ENCODE peak calls at places on chromosomes 11 and 22, in five cellular contexts. A, X, P, R and C are unnamed samples. For H3K4me1, the result is how much of the 10 kb centered on the place peaks cover.

GRCh38 chr11:114088216-114088615 is 28.7 kb downstream of the ZBTB16 start:
- DNase-seq in A (peak), X (no peak), P (no peak), R (no peak), C (no peak)

GRCh38 chr11:118286545-118286944 is 18.0 kb upstream of the CD3E start:
- DNase-seq in A (no peak), X (no peak), P (no peak), R (no peak), C (no peak)

GRCh38 chr11:61555051-61555969 is 25.6 kb downstream of the SYT7 start:
- DNase-seq in A (peak), X (peak), P (no peak), R (peak), C (peak)

GRCh38 chr22:25545117-25545516 is 19.4 kb upstream of the GRK3 start:
- DNase-seq in A (no peak), X (no peak), P (no peak), R (no peak), C (no peak)

GRCh38 chr11:57323503-57324153 is 1.1 kb downstream of the TNKS1BP1 start:
- DNase-seq in A (no peak), X (no peak), P (no peak), R (peak), C (no peak)

GRCh38 chr22:37563153-37564081 is 3.1 kb downstream of the CDC42EP1 start:
- DNase-seq in A (peak), X (no peak), P (peak), R (peak), C (no peak)

GRCh38 chr22:22403771-22404170 is 104.8 kb downstream of the ZNF280B start:
- DNase-seq in A (no peak), X (no peak), P (no peak), R (peak), C (no peak)

GRCh38 chr22:49967333-49968241 is 7.0 kb downstream of the PIM3 start:
- DNase-seq in A (no peak), X (peak), P (no peak), R (peak), C (peak)

GRCh38 chr22:27314276-27314807 is 487.2 kb downstream of the MN1 start:
- DNase-seq in A (no peak), X (no peak), P (no peak), R (no peak), C (no peak)

GRCh38 chr11:111528557-111528956 is 12.0 kb upstream of the LAYN start:
- DNase-seq in A (peak), X (no peak), P (no peak), R (no peak), C (no peak)

GRCh38 chr11:37503411-37504065 is 905.5 kb upstream of the RAG2 start:
- DNase-seq in A (peak), X (no peak), P (no peak), R (no peak), C (no peak)

GRCh38 chr22:27827586-27828213 is 26.1 kb upstream of the MN1 start:
- DNase-seq in A (no peak), X (no peak), P (no peak), R (no peak), C (no peak)

GRCh38 chr11:21969841-21970240 is 223.0 kb upstream of the ANO5 start:
- DNase-seq in A (no peak), X (no peak), P (no peak), R (no peak), C (no peak)

GRCh38 chr11:65298655-65299179 is 15.9 kb upstream of the CDC42EP2 start:
- DNase-seq in A (no peak), X (no peak), P (no peak), R (peak), C (no peak)

GRCh38 chr11:125941241-125941605 is 4.6 kb upstream of the VSIG10L2 start:
- DNase-seq in A (no peak), X (no peak), P (no peak), R (no peak), C (no peak)

GRCh38 chr11:111976614-111977140 is 39.5 kb downstream of the DIXDC1 start:
- DNase-seq in A (peak), X (no peak), P (no peak), R (peak), C (no peak)

GRCh38 chr11:128687321-128687720 is 6.6 kb upstream of the FLI1 start:
- DNase-seq in A (no peak), X (peak), P (no peak), R (peak), C (peak)

GRCh38 chr11:41836426-41836825 is 377.0 kb upstream of the LRRC4C start:
- DNase-seq in A (peak), X (no peak), P (no peak), R (no peak), C (no peak)

GRCh38 chr22:41048791-41049717 is 43.3 kb upstream of the EP300 start:
- DNase-seq in A (no peak), X (peak), P (no peak), R (peak), C (peak)

GRCh38 chr22:47012589-47013365 is 250.3 kb downstream of the TBC1D22A start:
- DNase-seq in A (peak), X (no peak), P (no peak), R (peak), C (no peak)

GRCh38 chr22:23767673-23768548 is at the start of gene CHCHD10:
- DNase-seq in A (peak), X (peak), P (peak), R (peak), C (peak)
- H3K4me1 ChIP-seq in A (under half), X (under half), P (half or more), R (under half), C (under half)

DNA sequence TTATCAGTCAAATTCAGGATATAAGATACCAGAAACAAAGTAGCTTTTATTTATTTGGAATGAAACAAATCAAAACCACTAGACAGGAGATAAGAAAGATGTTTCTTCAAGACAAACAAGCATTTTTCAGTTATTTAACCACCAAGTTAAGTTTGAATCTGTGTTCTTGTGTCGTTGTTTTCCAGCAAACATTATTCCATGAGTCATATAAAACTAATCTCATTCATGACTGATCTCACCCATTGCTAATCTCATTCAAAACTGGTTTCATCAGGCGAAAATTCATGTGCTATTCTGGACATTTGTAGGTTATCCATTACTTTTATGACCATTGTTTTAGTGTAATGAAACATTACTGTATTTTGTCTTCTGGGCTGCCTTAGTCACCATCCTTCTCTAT is 221.7 kb downstream of the DDX10 start:
- DNase-seq in A (peak), X (no peak), P (no peak), R (peak), C (no peak)
- H3K9ac ChIP-seq in A (peak), X (no peak), P (no peak), R (no peak), C (no peak)

DNA sequence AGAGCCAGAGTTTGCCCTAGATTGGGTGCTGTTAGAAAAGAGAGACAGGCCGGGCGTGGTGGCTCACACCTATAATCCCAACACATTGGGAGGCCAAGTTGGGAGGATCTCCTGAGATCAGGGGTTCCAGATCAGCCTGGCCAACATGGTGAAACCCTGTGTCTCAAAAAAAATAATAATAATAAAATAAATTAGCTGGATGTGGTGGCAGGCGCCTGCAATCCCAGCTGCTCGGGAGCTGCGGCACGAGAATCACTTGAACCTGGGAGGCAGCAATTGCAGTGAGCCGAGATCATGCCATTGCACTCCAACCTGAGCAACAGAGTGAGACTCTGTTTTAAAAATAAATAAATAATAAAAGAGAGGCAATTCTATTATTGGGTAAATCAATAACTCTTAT is 199.2 kb upstream of the GUCY1A2 start:
- DNase-seq in A (no peak), X (no peak), P (no peak), R (no peak), C (no peak)
- TF ChIP-seq EZH2phosphoT487 in A (no peak), X (no peak), P (no peak), R (no peak), C (no peak)

GRCh38 chr11:14318581-14318981 is 40.4 kb downstream of the RRAS2 start:
- DNase-seq in A (peak), X (no peak), P (no peak), R (peak), C (no peak)

GRCh38 chr11:14327105-14327504 is 31.9 kb downstream of the RRAS2 start:
- DNase-seq in A (no peak), X (no peak), P (no peak), R (no peak), C (no peak)

GRCh38 chr11:14322510-14322909 is 36.5 kb downstream of the RRAS2 start:
- DNase-seq in A (no peak), X (no peak), P (no peak), R (no peak), C (no peak)

GRCh38 chr11:14320020-14320419 is 39.0 kb downstream of the RRAS2 start:
- DNase-seq in A (no peak), X (no peak), P (no peak), R (peak), C (no peak)

GRCh38 chr11:14323118-14323676 is 35.8 kb downstream of the RRAS2 start:
- DNase-seq in A (no peak), X (no peak), P (no peak), R (no peak), C (no peak)
- H3K4me1 ChIP-seq in A (under half), X (under half), P (under half), R (half or more), C (under half)

GRCh38 chr11:12087075-12087775 is 23.2 kb upstream of the MICAL2 start:
- DNase-seq in A (peak), X (no peak), P (peak), R (peak), C (no peak)
- H3K9ac ChIP-seq in A (peak), X (peak), P (peak), R (peak), C (no peak)

DNA sequence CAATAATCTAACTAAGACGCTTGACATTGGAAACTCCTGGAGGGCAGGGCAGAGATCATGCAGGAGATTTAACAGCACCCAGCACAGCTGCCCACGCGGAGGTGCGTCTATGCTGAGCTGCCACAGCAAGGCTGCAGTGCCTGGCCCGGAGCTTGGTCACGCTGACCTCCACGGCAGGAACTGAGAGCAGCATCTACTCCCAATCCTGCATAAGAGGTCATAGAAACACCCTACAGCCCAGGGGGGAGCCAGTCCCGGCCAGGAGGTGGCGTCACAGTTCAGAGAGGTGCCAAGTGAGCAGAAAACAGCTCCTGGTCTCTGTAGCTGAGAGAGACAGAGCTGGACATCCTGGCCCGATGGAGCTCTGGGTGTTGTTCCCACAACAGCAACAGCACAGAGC is 121.1 kb upstream of the TMEM45B start:
- DNase-seq in A (peak), X (no peak), P (no peak), R (peak), C (no peak)
- TF ChIP-seq EZH2phosphoT487 in A (no peak), X (no peak), P (no peak), R (no peak), C (no peak)

DNA sequence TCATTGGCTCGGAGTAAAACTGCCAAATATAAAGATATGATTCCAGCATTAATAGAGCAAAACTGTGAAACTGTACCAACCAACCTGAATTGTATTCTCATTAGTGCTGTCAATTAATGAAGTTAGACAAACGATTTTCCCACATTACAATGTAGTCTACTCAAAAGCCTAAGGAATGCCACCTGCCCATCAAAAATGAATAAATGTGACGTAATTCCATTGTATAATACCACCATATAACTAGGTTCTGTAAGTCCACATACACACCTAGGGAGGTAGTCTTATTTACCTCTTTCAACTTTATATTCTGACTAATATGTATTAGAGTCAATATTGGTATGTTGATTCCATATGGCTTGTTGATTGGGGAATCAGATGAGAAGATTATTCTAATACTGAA is 76.2 kb downstream of the FAM76B start:
- DNase-seq in A (no peak), X (no peak), P (no peak), R (no peak), C (no peak)
- H3K4me1 ChIP-seq in A (under half), X (under half), P (under half), R (under half), C (under half)

GRCh38 chr11:69703711-69704507 is at the start of gene FGF19:
- DNase-seq in A (peak), X (peak), P (no peak), R (peak), C (peak)
- H3K9ac ChIP-seq in A (no peak), X (no peak), P (peak), R (no peak), C (no peak)